ENCODE peak calls at places on chromosomes 6 and 20, in five cellular contexts. B, K, N, F and H are unnamed samples.

GRCh38 chr6:152271681-152272464 is 365.3 kb downstream of the SYNE1 start:
- DNase-seq in N (no peak), K (no peak), F (peak), B (no peak), H (no peak)

GRCh38 chr6:33288141-33288941 is 698 bp downstream of the WDR46 start:
- DNase-seq in K (no peak), F (no peak), B (no peak), N (no peak), H (no peak)

GRCh38 chr6:39948156-39948850 is 14.0 kb upstream of the MOCS1 start:
- DNase-seq in F (no peak), N (no peak), B (no peak), K (no peak), H (no peak)

GRCh38 chr6:37826188-37826587 is 6.7 kb downstream of the ZFAND3 start:
- DNase-seq in K (no peak), B (no peak), N (no peak), F (no peak), H (no peak)

GRCh38 chr6:167337675-167338449 is 13.0 kb downstream of the TTLL2 start:
- DNase-seq in K (no peak), N (no peak), F (no peak), B (no peak), H (no peak)

GRCh38 chr6:2821554-2821953 is 20.1 kb downstream of the SERPINB1 start:
- DNase-seq in N (no peak), K (no peak), F (no peak), B (no peak), H (no peak)

GRCh38 chr6:15263780-15264374 is 18.0 kb downstream of the JARID2 start:
- DNase-seq in N (no peak), K (no peak), F (no peak), B (no peak), H (no peak)

GRCh38 chr6:109762769-109763450 is 71.8 kb downstream of the FIG4 start:
- DNase-seq in F (no peak), K (no peak), N (no peak), B (no peak), H (no peak)

GRCh38 chr20:54197621-54198604 is 10.0 kb upstream of the PFDN4 start:
- DNase-seq in F (no peak), K (peak), N (no peak), B (no peak), H (no peak)

GRCh38 chr6:134247271-134247833 is 70.6 kb downstream of the SGK1 start:
- DNase-seq in B (no peak), N (peak), F (peak), K (no peak), H (peak)